ENCODE peak calls at places on chromosomes 16 and 17, in four cellular contexts. One of them, this sample, is unnamed.

GRCh38 chr17:82889496-82890338 is 49.9 kb upstream of the ZNF750 start:
- DNase-seq in substantia nigra: no peak
- DNase-seq in left ventricle myocardium inferior: no peak
- DNase-seq in stimulated activated CD4-positive, alpha-beta T cell treated with anti-CD3 and anti-CD28 coated beads, Interleukin-1b, Interleukin-23, amount 100 ng/mL, for 4 hours: no peak
- DNase-seq in this sample: no peak

GRCh38 chr17:12995106-12995895 is 22.5 kb downstream of the ELAC2 start:
- DNase-seq in substantia nigra: no peak
- DNase-seq in stimulated activated CD4-positive, alpha-beta T cell treated with anti-CD3 and anti-CD28 coated beads, Interleukin-1b, Interleukin-23, amount 100 ng/mL, for 4 hours: no peak
- DNase-seq in left ventricle myocardium inferior: no peak
- DNase-seq in this sample: no peak

GRCh38 chr16:88681709-88682451 is 4.4 kb downstream of the SNAI3 start:
- DNase-seq in stimulated activated CD4-positive, alpha-beta T cell treated with anti-CD3 and anti-CD28 coated beads, Interleukin-1b, Interleukin-23, amount 100 ng/mL, for 4 hours: no peak
- DNase-seq in left ventricle myocardium inferior: peak; percentile 55
- DNase-seq in substantia nigra: peak; percentile 20
- DNase-seq in this sample: no peak

GRCh38 chr17:2015314-2015713 is 9.8 kb downstream of the RTN4RL1 start:
- DNase-seq in stimulated activated CD4-positive, alpha-beta T cell treated with anti-CD3 and anti-CD28 coated beads, Interleukin-1b, Interleukin-23, amount 100 ng/mL, for 4 hours: no peak
- DNase-seq in substantia nigra: no peak
- DNase-seq in left ventricle myocardium inferior: no peak
- DNase-seq in this sample: no peak

GRCh38 chr16:81094771-81095251 is 1.4 kb downstream of the GCSH start:
- DNase-seq in left ventricle myocardium inferior: no peak
- DNase-seq in substantia nigra: no peak
- DNase-seq in stimulated activated CD4-positive, alpha-beta T cell treated with anti-CD3 and anti-CD28 coated beads, Interleukin-1b, Interleukin-23, amount 100 ng/mL, for 4 hours: no peak
- DNase-seq in this sample: no peak

GRCh38 chr17:57328109-57328882 is 72.0 kb downstream of the MSI2 start:
- DNase-seq in left ventricle myocardium inferior: no peak
- DNase-seq in substantia nigra: no peak
- DNase-seq in stimulated activated CD4-positive, alpha-beta T cell treated with anti-CD3 and anti-CD28 coated beads, Interleukin-1b, Interleukin-23, amount 100 ng/mL, for 4 hours: no peak
- DNase-seq in this sample: no peak

GRCh38 chr16:10003486-10003885 is 178.7 kb downstream of the GRIN2A start:
- DNase-seq in stimulated activated CD4-positive, alpha-beta T cell treated with anti-CD3 and anti-CD28 coated beads, Interleukin-1b, Interleukin-23, amount 100 ng/mL, for 4 hours: no peak
- DNase-seq in substantia nigra: no peak
- DNase-seq in left ventricle myocardium inferior: no peak
- DNase-seq in this sample: no peak

GRCh38 chr16:81562926-81563325 is 118.3 kb downstream of the CMIP start:
- DNase-seq in left ventricle myocardium inferior: no peak
- DNase-seq in substantia nigra: no peak
- DNase-seq in stimulated activated CD4-positive, alpha-beta T cell treated with anti-CD3 and anti-CD28 coated beads, Interleukin-1b, Interleukin-23, amount 100 ng/mL, for 4 hours: no peak
- DNase-seq in this sample: no peak

GRCh38 chr16:64196444-64196843 is 925.4 kb downstream of the CDH11 start:
- DNase-seq in stimulated activated CD4-positive, alpha-beta T cell treated with anti-CD3 and anti-CD28 coated beads, Interleukin-1b, Interleukin-23, amount 100 ng/mL, for 4 hours: no peak
- DNase-seq in left ventricle myocardium inferior: no peak
- DNase-seq in substantia nigra: no peak
- DNase-seq in this sample: no peak

GRCh38 chr16:89815639-89816348 is 653 bp downstream of the FANCA start:
- DNase-seq in substantia nigra: no peak
- DNase-seq in left ventricle myocardium inferior: no peak
- DNase-seq in stimulated activated CD4-positive, alpha-beta T cell treated with anti-CD3 and anti-CD28 coated beads, Interleukin-1b, Interleukin-23, amount 100 ng/mL, for 4 hours: no peak
- DNase-seq in this sample: no peak

GRCh38 chr16:50747206-50747956 is 5.5 kb downstream of the CYLD start:
- DNase-seq in stimulated activated CD4-positive, alpha-beta T cell treated with anti-CD3 and anti-CD28 coated beads, Interleukin-1b, Interleukin-23, amount 100 ng/mL, for 4 hours: no peak
- DNase-seq in substantia nigra: no peak
- DNase-seq in left ventricle myocardium inferior: no peak
- DNase-seq in this sample: peak; percentile 34

GRCh38 chr17:60369727-60370126 is 22.2 kb downstream of the USP32 start:
- DNase-seq in substantia nigra: no peak
- DNase-seq in stimulated activated CD4-positive, alpha-beta T cell treated with anti-CD3 and anti-CD28 coated beads, Interleukin-1b, Interleukin-23, amount 100 ng/mL, for 4 hours: no peak
- DNase-seq in left ventricle myocardium inferior: no peak
- DNase-seq in this sample: no peak

GRCh38 chr16:30112197-30113030 is 923 bp downstream of the GDPD3 start:
- DNase-seq in substantia nigra: peak; percentile 18
- DNase-seq in left ventricle myocardium inferior: peak; percentile 62
- DNase-seq in stimulated activated CD4-positive, alpha-beta T cell treated with anti-CD3 and anti-CD28 coated beads, Interleukin-1b, Interleukin-23, amount 100 ng/mL, for 4 hours: peak; percentile 47
- DNase-seq in this sample: peak; percentile 52

GRCh38 chr16:87582221-87582965 is 19.9 kb upstream of the JPH3 start:
- DNase-seq in substantia nigra: no peak
- DNase-seq in left ventricle myocardium inferior: peak; percentile 69
- DNase-seq in stimulated activated CD4-positive, alpha-beta T cell treated with anti-CD3 and anti-CD28 coated beads, Interleukin-1b, Interleukin-23, amount 100 ng/mL, for 4 hours: no peak
- DNase-seq in this sample: no peak